ENCODE peak calls at places on chromosomes 1 and 21, in seven cellular contexts. Z is SHP77 treated with DMSO at 0.1 percent for 48 hours; J is heart right ventricle; G is NT2/D1; B is effector CD4-positive, alpha-beta T cell; Y is HL-60; M is retina. U is an unnamed sample.

GRCh38 chr1:201013991-201014815 is 9.3 kb downstream of the KIF21B start:
- DNase-seq in Z (no peak), J (no peak), G (no peak), B (no peak), Y (no peak), M (peak), U (no peak)

GRCh38 chr1:222995230-222995580 is 147.8 kb downstream of the TLR5 start:
- DNase-seq in Z (no peak), J (no peak), G (no peak), B (no peak), Y (no peak), M (no peak), U (no peak)

GRCh38 chr1:212638419-212639151 is 30.0 kb downstream of the ATF3 start:
- DNase-seq in Z (no peak), J (peak), G (no peak), B (no peak), Y (no peak), M (no peak), U (no peak)

GRCh38 chr1:59477867-59478266 is 181.0 kb downstream of the FGGY start:
- DNase-seq in Z (no peak), J (no peak), G (no peak), B (no peak), Y (no peak), M (no peak), U (no peak)

GRCh38 chr1:226733309-226733708 is 5.8 kb downstream of the ITPKB start:
- DNase-seq in Z (no peak), J (no peak), G (no peak), B (no peak), Y (no peak), M (no peak), U (no peak)

GRCh38 chr1:85581138-85581801 is 709 bp downstream of the CCN1 start:
- DNase-seq in Z (no peak), J (peak), G (no peak), B (no peak), Y (no peak), M (peak), U (no peak)

GRCh38 chr21:19692231-19692630 is 1288.6 kb upstream of the TMPRSS15 start:
- DNase-seq in Z (no peak), J (no peak), G (no peak), B (no peak), Y (no peak), M (no peak), U (no peak)

GRCh38 chr21:35062016-35062415 is 12.9 kb upstream of the RUNX1 start:
- DNase-seq in Z (no peak), J (no peak), G (no peak), B (no peak), Y (no peak), M (no peak), U (no peak)

GRCh38 chr1:47659141-47659540 is 221.3 kb downstream of the FOXD2 start:
- DNase-seq in Z (no peak), J (no peak), G (no peak), B (no peak), Y (no peak), M (peak), U (no peak)

GRCh38 chr1:227268943-227269342 is 49.3 kb downstream of the CDC42BPA start:
- DNase-seq in Z (no peak), J (no peak), G (no peak), B (no peak), Y (no peak), M (no peak), U (no peak)

GRCh38 chr1:12128120-12128519 is 38.7 kb upstream of the TNFRSF1B start:
- DNase-seq in Z (no peak), J (no peak), G (no peak), B (no peak), Y (no peak), M (no peak), U (no peak)

GRCh38 chr1:152374451-152374850 is 14.6 kb upstream of the FLG2 start:
- DNase-seq in Z (no peak), J (peak), G (no peak), B (no peak), Y (no peak), M (no peak), U (no peak)

GRCh38 chr1:205939690-205940330 is 3.4 kb downstream of the SLC26A9 start:
- DNase-seq in Z (peak), J (no peak), G (peak), B (no peak), Y (no peak), M (no peak), U (no peak)

GRCh38 chr1:59926381-59927243 is at the start of gene CYP2J2:
- DNase-seq in Z (no peak), J (peak), G (peak), B (no peak), Y (no peak), M (peak), U (peak)

GRCh38 chr1:69551476-69552324 is 16.0 kb upstream of the LRRC7 start:
- DNase-seq in Z (no peak), J (no peak), G (no peak), B (no peak), Y (no peak), M (no peak), U (no peak)

GRCh38 chr21:37079211-37079824 is 6.3 kb downstream of the TTC3 start:
- DNase-seq in Z (no peak), J (no peak), G (no peak), B (no peak), Y (no peak), M (no peak), U (no peak)

GRCh38 chr1:84298336-84298687 is 3.2 kb upstream of the SAMD13 start:
- DNase-seq in Z (no peak), J (peak), G (no peak), B (peak), Y (no peak), M (no peak), U (no peak)

GRCh38 chr1:230772457-230773395 is 25.5 kb downstream of the CAPN9 start:
- DNase-seq in Z (no peak), J (peak), G (no peak), B (no peak), Y (no peak), M (peak), U (no peak)

GRCh38 chr1:38658883-38659282 is 200.7 kb downstream of the RRAGC start:
- DNase-seq in Z (no peak), J (no peak), G (no peak), B (no peak), Y (no peak), M (no peak), U (no peak)

GRCh38 chr1:61004269-61005003 is 77.9 kb upstream of the NFIA start:
- DNase-seq in Z (no peak), J (no peak), G (no peak), B (no peak), Y (no peak), M (no peak), U (peak)

GRCh38 chr1:10692401-10693021 is 103.9 kb downstream of the CASZ1 start:
- DNase-seq in Z (peak), J (peak), G (no peak), B (peak), Y (peak), M (no peak), U (no peak)

GRCh38 chr1:116826818-116827606 is 72.8 kb downstream of the CD2 start:
- DNase-seq in Z (peak), J (no peak), G (no peak), B (peak), Y (peak), M (no peak), U (no peak)

GRCh38 chr1:184753608-184754478 is 815 bp downstream of the EDEM3 start:
- DNase-seq in Z (no peak), J (no peak), G (no peak), B (peak), Y (peak), M (no peak), U (no peak)

GRCh38 chr1:247548847-247549246 is at the start of gene GCSAML:
- DNase-seq in Z (no peak), J (no peak), G (no peak), B (no peak), Y (no peak), M (no peak), U (no peak)

GRCh38 chr1:80656011-80656627 is 1144.6 kb upstream of the ADGRL2 start:
- DNase-seq in Z (peak), J (no peak), G (peak), B (no peak), Y (no peak), M (peak), U (no peak)

GRCh38 chr21:45029298-45029967 is 44.9 kb upstream of the ADARB1 start:
- DNase-seq in Z (peak), J (no peak), G (no peak), B (no peak), Y (no peak), M (no peak), U (no peak)

GRCh38 chr1:59701376-59701775 is 113.4 kb upstream of the HOOK1 start:
- DNase-seq in Z (no peak), J (no peak), G (no peak), B (no peak), Y (no peak), M (no peak), U (no peak)

GRCh38 chr1:24348196-24348595 is 29.0 kb downstream of the GRHL3 start:
- DNase-seq in Z (no peak), J (no peak), G (no peak), B (no peak), Y (no peak), M (no peak), U (no peak)

GRCh38 chr21:45601551-45601950 is 42.0 kb upstream of the PCBP3 start:
- DNase-seq in Z (no peak), J (no peak), G (no peak), B (no peak), Y (no peak), M (no peak), U (no peak)

GRCh38 chr1:227947425-227947677 is 381 bp downstream of the WNT9A start:
- DNase-seq in Z (no peak), J (no peak), G (no peak), B (no peak), Y (no peak), M (peak), U (no peak)

GRCh38 chr21:16709866-16710550 is 802.8 kb upstream of the CXADR start:
- DNase-seq in Z (no peak), J (peak), G (no peak), B (no peak), Y (no peak), M (no peak), U (no peak)

GRCh38 chr1:201713093-201713810 is 115.7 kb upstream of the IPO9 start:
- DNase-seq in Z (no peak), J (peak), G (no peak), B (no peak), Y (peak), M (no peak), U (peak)

GRCh38 chr1:167051907-167052306 is 38.3 kb downstream of the GPA33 start:
- DNase-seq in Z (no peak), J (no peak), G (no peak), B (no peak), Y (no peak), M (no peak), U (no peak)

GRCh38 chr1:217534566-217534965 is 96.3 kb downstream of the GPATCH2 start:
- DNase-seq in Z (no peak), J (no peak), G (no peak), B (no peak), Y (no peak), M (no peak), U (no peak)

GRCh38 chr21:17003763-17004373 is 509.0 kb upstream of the CXADR start:
- DNase-seq in Z (no peak), J (no peak), G (no peak), B (no peak), Y (no peak), M (peak), U (no peak)

GRCh38 chr1:226967665-226968064 is 27.6 kb downstream of the COQ8A start:
- DNase-seq in Z (no peak), J (no peak), G (no peak), B (no peak), Y (no peak), M (no peak), U (no peak)

GRCh38 chr1:97270508-97271307 is 549.1 kb downstream of the PTBP2 start:
- DNase-seq in Z (no peak), J (no peak), G (no peak), B (no peak), Y (no peak), M (no peak), U (no peak)

GRCh38 chr1:62175568-62176179 is 19.0 kb upstream of the L1TD1 start:
- DNase-seq in Z (no peak), J (peak), G (peak), B (peak), Y (no peak), M (peak), U (no peak)

GRCh38 chr1:58584082-58584895 is 7.2 kb upstream of the TACSTD2 start:
- DNase-seq in Z (no peak), J (no peak), G (peak), B (no peak), Y (peak), M (no peak), U (no peak)